ENCODE peak calls at places on chromosomes 1 and 21, in six cellular contexts. B is Peyer's patch, Z is cardiac muscle cell, Q is AG04450, T is GM23248, U is transverse colon. C is an unnamed sample.

GRCh38 chr1:93672069-93672468 is 9.6 kb downstream of the BCAR3 start:
- DNase-seq in B (peak; percentile 26), Z (peak; percentile 96), Q (no peak), T (peak; percentile 47), U (peak; percentile 82), C (no peak)

GRCh38 chr1:8396912-8397406 is 79.0 kb downstream of the SLC45A1 start:
- DNase-seq in B (no peak), Z (peak; percentile 96), Q (peak; percentile 89), T (peak; percentile 98), U (peak; percentile 34), C (peak; percentile 98)

GRCh38 chr1:30683699-30684098 is 39.7 kb downstream of the MATN1 start:
- DNase-seq in B (no peak), Z (no peak), Q (no peak), T (no peak), U (no peak), C (no peak)

GRCh38 chr21:28537371-28538079 is 455.2 kb downstream of the LTN1 start:
- DNase-seq in B (no peak), Z (no peak), Q (peak; percentile 94), T (peak; percentile 93), U (no peak), C (peak; percentile 55)

GRCh38 chr1:1013105-1013921 is at the start of gene ISG15:
- DNase-seq in B (peak; percentile 94), Z (peak; percentile 88), Q (peak; percentile 51), T (peak; percentile 96), U (peak; percentile 93), C (peak; percentile 40)

GRCh38 chr1:155884028-155884950 is 24.9 kb downstream of the SYT11 start:
- DNase-seq in B (no peak), Z (peak; percentile 40), Q (no peak), T (no peak), U (no peak), C (no peak)

GRCh38 chr1:81314497-81314896 is 486.2 kb upstream of the ADGRL2 start:
- DNase-seq in B (no peak), Z (peak; percentile 46), Q (no peak), T (no peak), U (no peak), C (no peak)

GRCh38 chr1:216210081-216210480 is 213.2 kb downstream of the USH2A start:
- DNase-seq in B (no peak), Z (no peak), Q (peak; percentile 15), T (no peak), U (no peak), C (peak; percentile 8)

GRCh38 chr1:7247683-7248401 is 462.6 kb downstream of the CAMTA1 start:
- DNase-seq in B (no peak), Z (no peak), Q (no peak), T (no peak), U (no peak), C (no peak)

GRCh38 chr21:38979271-38980196 is 173.8 kb downstream of the ETS2 start:
- DNase-seq in B (no peak), Z (peak; percentile 48), Q (no peak), T (peak; percentile 61), U (no peak), C (peak; percentile 40)

GRCh38 chr1:11550664-11551283 is 71.8 kb downstream of the DISP3 start:
- DNase-seq in B (no peak), Z (peak; percentile 89), Q (peak; percentile 33), T (peak; percentile 83), U (peak; percentile 17), C (no peak)

GRCh38 chr1:205076245-205076761 is 8.0 kb downstream of the TMEM81 start:
- DNase-seq in B (peak; percentile 0), Z (no peak), Q (no peak), T (no peak), U (no peak), C (no peak)

GRCh38 chr1:193310569-193310968 is 124.2 kb upstream of the B3GALT2 start:
- DNase-seq in B (no peak), Z (no peak), Q (no peak), T (no peak), U (peak; percentile 50), C (no peak)

GRCh38 chr1:115130786-115131185 is 41.5 kb upstream of the TSPAN2 start:
- DNase-seq in B (no peak), Z (no peak), Q (no peak), T (no peak), U (no peak), C (no peak)

GRCh38 chr1:10667815-10668214 is 128.6 kb downstream of the CASZ1 start:
- DNase-seq in B (no peak), Z (no peak), Q (no peak), T (no peak), U (no peak), C (no peak)

DNA sequence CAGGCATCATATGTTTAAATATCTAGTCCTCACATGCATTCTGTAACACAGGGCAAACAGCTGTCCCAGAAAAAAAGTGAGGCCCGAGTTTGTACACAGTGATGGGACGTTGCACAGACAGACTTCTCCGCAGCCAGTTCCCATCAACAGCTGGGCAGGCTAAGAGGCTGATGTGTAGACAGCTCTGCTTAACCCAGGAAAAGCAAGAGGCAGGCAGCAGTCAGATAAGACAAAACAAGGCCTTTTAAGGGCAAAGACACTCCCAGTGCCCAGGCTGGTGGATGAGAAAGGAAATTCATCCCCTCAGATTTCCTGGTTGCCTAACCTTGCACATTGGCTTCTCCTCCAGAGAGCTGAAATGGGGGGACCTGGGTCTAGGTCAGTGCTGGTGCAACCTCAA is 17.2 kb upstream of the PHLDA3 start:
- DNase-seq in B (no peak), Z (peak; percentile 93), Q (no peak), T (peak; percentile 27), U (no peak), C (no peak)
- H3K27ac ChIP-seq in B (peak overlapping the region; percentile 45), Z (peak overlapping the region; percentile 100), Q (peak overlapping the region; percentile 93), T (no peak overlapping the region), U (peak overlapping the region; percentile 28), C (no peak overlapping the region)

GRCh38 chr1:36443297-36443696 is 7.0 kb downstream of the OSCP1 start:
- DNase-seq in B (no peak), Z (no peak), Q (no peak), T (no peak), U (no peak), C (no peak)
- H3K27ac ChIP-seq in B (no peak overlapping the region), Z (no peak overlapping the region), Q (no peak overlapping the region), T (no peak overlapping the region), U (no peak overlapping the region), C (no peak overlapping the region)

DNA sequence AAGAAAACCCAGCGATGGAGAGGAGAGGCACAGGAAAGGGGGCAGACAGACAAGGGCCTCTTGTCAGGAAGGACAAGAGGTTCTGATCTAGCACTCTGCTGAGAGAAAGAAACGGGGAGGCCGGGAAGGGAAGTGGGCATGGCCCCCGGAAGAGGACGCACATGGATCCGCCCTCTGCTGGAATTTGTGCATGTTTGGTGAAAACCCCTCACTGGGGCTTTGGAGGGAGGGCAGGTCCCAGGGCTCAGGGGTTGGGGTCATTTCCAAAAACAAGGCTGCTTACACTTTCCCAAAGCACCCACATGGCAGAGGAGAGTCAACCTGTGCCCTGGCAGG is 32.4 kb upstream of the ECE1 start:
- DNase-seq in B (no peak), Z (no peak), Q (no peak), T (peak; percentile 50), U (no peak), C (no peak)
- H3K27ac ChIP-seq in B (peak overlapping the region; percentile 57), Z (peak overlapping the region; percentile 86), Q (peak overlapping the region; percentile 68), T (peak overlapping the region; percentile 91), U (peak overlapping the region; percentile 82), C (no peak overlapping the region)

DNA sequence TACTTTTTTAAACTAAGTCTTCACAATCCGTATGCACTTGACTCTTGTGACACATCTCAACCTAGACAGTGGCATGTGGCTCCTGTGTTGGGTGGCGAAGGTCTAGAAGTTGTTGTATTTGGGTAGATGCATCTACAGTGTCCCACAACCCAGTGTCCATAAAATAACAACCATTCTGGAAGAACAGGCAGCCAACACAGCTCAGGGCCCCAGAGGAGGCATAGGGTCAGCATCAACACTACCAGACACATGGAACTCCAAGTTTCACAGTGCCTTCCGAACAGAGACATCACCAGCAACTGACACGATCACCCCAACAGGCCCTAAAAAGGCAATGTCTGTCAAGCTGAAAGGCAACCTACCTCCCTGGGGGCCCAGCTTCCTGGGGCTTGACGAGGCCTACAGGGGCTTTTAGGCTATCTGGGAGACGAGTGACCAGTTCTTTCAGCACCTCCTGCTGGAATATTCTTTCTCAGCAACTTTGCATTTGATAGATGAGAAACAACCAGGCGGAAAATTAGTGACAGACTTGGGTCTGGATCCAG is 5.6 kb downstream of the SH3BP5L start:
- DNase-seq in B (no peak), Z (no peak), Q (no peak), T (no peak), U (no peak), C (no peak)
- H3K27ac ChIP-seq in B (no peak overlapping the region), Z (peak overlapping the region; percentile 6), Q (no peak overlapping the region), T (peak overlapping the region; percentile 96), U (no peak overlapping the region), C (no peak overlapping the region)

GRCh38 chr21:15289896-15290841 is 225.4 kb upstream of the NRIP1 start:
- DNase-seq in B (no peak), Z (no peak), Q (no peak), T (peak; percentile 8), U (peak; percentile 80), C (no peak)
- H3K27ac ChIP-seq in B (peak overlapping the region; percentile 75), Z (no peak overlapping the region), Q (no peak overlapping the region), T (no peak overlapping the region), U (peak overlapping the region; percentile 52), C (no peak overlapping the region)

DNA sequence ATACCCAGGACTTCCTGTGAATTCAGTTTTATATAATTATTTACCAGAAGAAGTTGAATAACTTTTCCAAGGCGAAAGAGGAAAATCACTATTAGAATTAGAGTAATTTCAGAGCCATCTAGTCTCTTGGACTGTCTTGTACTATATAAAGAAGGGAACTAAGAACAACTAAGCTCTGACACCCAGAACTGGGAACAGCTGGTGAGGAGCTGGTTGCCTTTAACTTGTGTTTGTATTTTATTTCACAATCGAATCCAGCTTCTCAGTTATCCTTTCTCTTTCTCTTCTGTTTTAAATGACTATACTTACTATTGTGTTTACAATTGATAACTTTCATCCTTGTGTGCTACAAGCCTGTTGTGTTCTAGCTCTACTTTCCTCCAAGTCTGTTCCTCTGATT is 8.4 kb downstream of the SNX27 start:
- DNase-seq in B (no peak), Z (peak; percentile 59), Q (peak; percentile 50), T (peak; percentile 61), U (no peak), C (no peak)
- H3K27ac ChIP-seq in B (no peak overlapping the region), Z (no peak overlapping the region), Q (no peak overlapping the region), T (peak overlapping the region; percentile 44), U (peak overlapping the region; percentile 72), C (no peak overlapping the region)

DNA sequence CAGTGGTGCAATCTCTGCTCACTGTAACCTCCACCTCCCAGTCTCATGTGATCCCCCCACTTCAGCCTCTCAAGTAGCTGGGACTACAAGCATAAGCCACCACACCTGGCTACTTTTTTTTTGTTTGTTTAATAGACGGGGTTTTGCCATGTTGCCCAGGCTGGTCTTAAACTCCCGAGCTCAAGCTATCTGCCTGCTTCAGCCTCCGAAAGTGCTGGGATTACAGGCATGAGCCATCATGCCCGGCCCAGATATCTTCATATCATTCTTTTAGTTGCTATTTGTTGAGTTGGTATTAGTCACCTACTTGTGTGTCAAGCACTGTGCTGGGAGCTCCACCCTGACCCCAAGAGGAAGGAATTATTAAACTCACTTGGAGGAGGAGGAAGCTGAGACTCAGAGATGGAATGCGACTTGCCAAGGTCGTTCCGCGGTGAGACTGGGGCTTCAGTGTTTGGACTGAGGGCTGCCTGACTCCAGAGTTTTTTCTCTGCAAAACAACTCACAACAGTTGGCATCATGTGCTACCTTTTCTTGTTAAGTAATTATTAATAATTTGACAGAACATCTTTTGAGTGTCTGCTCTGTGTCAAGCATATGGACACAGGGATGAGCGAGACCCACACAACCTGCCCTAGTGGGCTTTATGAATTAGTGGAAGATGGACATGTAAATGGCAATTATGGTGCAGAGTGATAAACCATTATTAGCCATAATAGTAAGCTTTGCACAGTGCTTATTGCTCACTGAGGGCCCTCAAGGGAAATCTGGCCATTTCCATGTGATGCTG is 132.0 kb downstream of the FOXD2 start:
- DNase-seq in B (no peak), Z (peak; percentile 89), Q (peak; percentile 68), T (peak; percentile 93), U (peak; percentile 63), C (peak; percentile 94)
- H3K27ac ChIP-seq in B (no peak overlapping the region), Z (no peak overlapping the region), Q (no peak overlapping the region), T (no peak overlapping the region), U (no peak overlapping the region), C (peak overlapping the region; percentile 78)

C was measured in epithelial cell of prostate.